ENCODE peak calls at places on chromosomes 7 and 10, in nine cellular contexts. S, K, F, U, B, A, Q, V and D are unnamed samples.
A peak's percentile ranks its signal among the peaks of the same experiment; 100 is the strongest.

GRCh38 chr10:68074404-68074774 is 694 bp downstream of the HERC4 start:
- DNase-seq in S (no peak), K (no peak), F (no peak), U (no peak), B (no peak), A (no peak), Q (no peak), V (no peak), D (no peak)

GRCh38 chr10:86673827-86674581 is 5.7 kb downstream of the LDB3 start:
- DNase-seq in S (no peak), K (no peak), F (no peak), U (no peak), B (no peak), A (no peak), Q (no peak), V (no peak), D (no peak)

GRCh38 chr7:114889646-114890285 is 32.1 kb upstream of the MDFIC start:
- DNase-seq in S (peak; percentile 84), K (peak; percentile 99), F (peak; percentile 96), U (peak; percentile 97), B (peak; percentile 92), A (no peak), Q (no peak), V (peak; percentile 99), D (peak; percentile 1)

GRCh38 chr7:127137146-127137545 is 115.6 kb downstream of the GRM8 start:
- DNase-seq in S (no peak), K (no peak), F (no peak), U (no peak), B (no peak), A (no peak), Q (no peak), V (no peak), D (no peak)

GRCh38 chr10:71268247-71268691 is 50.8 kb upstream of the SLC29A3 start:
- DNase-seq in S (no peak), K (no peak), F (no peak), U (no peak), B (peak; percentile 73), A (no peak), Q (peak; percentile 28), V (peak; percentile 29), D (peak; percentile 10)

GRCh38 chr7:113793171-113793570 is 125.6 kb downstream of the PPP1R3A start:
- DNase-seq in S (no peak), K (no peak), F (no peak), U (no peak), B (no peak), A (no peak), Q (no peak), V (no peak), D (no peak)

GRCh38 chr7:151598045-151598444 is 78.3 kb upstream of the RHEB start:
- DNase-seq in S (peak; percentile 79), K (peak; percentile 97), F (peak; percentile 97), U (peak; percentile 93), B (peak; percentile 77), A (no peak), Q (peak; percentile 51), V (peak; percentile 97), D (peak; percentile 29)

GRCh38 chr10:84059526-84059925 is 79.8 kb upstream of the GHITM start:
- DNase-seq in S (no peak), K (no peak), F (no peak), U (no peak), B (peak; percentile 10), A (no peak), Q (no peak), V (no peak), D (no peak)

GRCh38 chr7:11212080-11212711 is 238.5 kb downstream of the PHF14 start:
- DNase-seq in S (peak; percentile 13), K (peak; percentile 32), F (peak; percentile 64), U (peak; percentile 51), B (peak; percentile 64), A (peak; percentile 70), Q (peak; percentile 57), V (peak; percentile 60), D (peak; percentile 55)

GRCh38 chr10:123408660-123409059 is 254.5 kb downstream of the BUB3 start:
- DNase-seq in S (no peak), K (no peak), F (no peak), U (no peak), B (no peak), A (no peak), Q (no peak), V (no peak), D (no peak)

GRCh38 chr7:94547128-94547527 is 37.5 kb downstream of the CASD1 start:
- DNase-seq in S (no peak), K (no peak), F (no peak), U (no peak), B (no peak), A (no peak), Q (no peak), V (no peak), D (no peak)

GRCh38 chr7:106196460-106197021 is 84.4 kb upstream of the SYPL1 start:
- DNase-seq in S (no peak), K (no peak), F (no peak), U (no peak), B (no peak), A (no peak), Q (no peak), V (no peak), D (peak; percentile 16)

GRCh38 chr10:99975942-99976809 is 33.6 kb downstream of the DNMBP start:
- DNase-seq in S (no peak), K (no peak), F (no peak), U (peak; percentile 29), B (peak; percentile 13), A (no peak), Q (no peak), V (peak; percentile 86), D (no peak)

GRCh38 chr7:136136906-136137305 is 159.7 kb upstream of the MTPN start:
- DNase-seq in S (no peak), K (no peak), F (no peak), U (no peak), B (no peak), A (no peak), Q (no peak), V (no peak), D (no peak)

GRCh38 chr7:47404005-47404404 is 177.9 kb downstream of the TNS3 start:
- DNase-seq in S (no peak), K (no peak), F (no peak), U (no peak), B (no peak), A (no peak), Q (no peak), V (peak; percentile 93), D (no peak)

GRCh38 chr10:86651631-86652331 is 2.6 kb upstream of the OPN4 start:
- DNase-seq in S (no peak), K (no peak), F (no peak), U (no peak), B (no peak), A (peak; percentile 49), Q (no peak), V (no peak), D (no peak)

GRCh38 chr7:41027428-41028115 is 675.3 kb downstream of the INHBA start:
- DNase-seq in S (peak; percentile 95), K (peak; percentile 99), F (peak; percentile 99), U (peak; percentile 93), B (peak; percentile 91), A (no peak), Q (peak; percentile 54), V (peak; percentile 95), D (no peak)

GRCh38 chr7:2521952-2522591 is 2.5 kb downstream of the LFNG start:
- DNase-seq in S (no peak), K (no peak), F (peak; percentile 82), U (peak; percentile 63), B (peak; percentile 27), A (no peak), Q (peak; percentile 69), V (peak; percentile 62), D (no peak)

GRCh38 chr7:155108144-155108901 is 38.2 kb downstream of the HTR5A start:
- DNase-seq in S (no peak), K (no peak), F (no peak), U (no peak), B (no peak), A (no peak), Q (no peak), V (no peak), D (no peak)

GRCh38 chr7:156634117-156634516 is 6.5 kb upstream of the RNF32 start:
- DNase-seq in S (no peak), K (no peak), F (no peak), U (no peak), B (no peak), A (no peak), Q (no peak), V (no peak), D (no peak)

GRCh38 chr10:132850896-132851295 is 64.9 kb upstream of the NKX6-2 start:
- DNase-seq in S (no peak), K (no peak), F (no peak), U (no peak), B (no peak), A (peak; percentile 41), Q (no peak), V (no peak), D (no peak)

GRCh38 chr10:94409016-94409657 is 6.8 kb downstream of the TBC1D12 start:
- DNase-seq in S (no peak), K (no peak), F (no peak), U (no peak), B (no peak), A (no peak), Q (no peak), V (no peak), D (no peak)

GRCh38 chr7:123201901-123202300 is 2.1 kb upstream of the SLC13A1 start:
- DNase-seq in S (no peak), K (no peak), F (no peak), U (no peak), B (no peak), A (no peak), Q (no peak), V (peak; percentile 50), D (no peak)

GRCh38 chr7:88312061-88312663 is 5.5 kb upstream of the STEAP4 start:
- DNase-seq in S (no peak), K (no peak), F (no peak), U (no peak), B (peak; percentile 29), A (peak; percentile 83), Q (no peak), V (no peak), D (no peak)